ENCODE peak calls at places on chromosomes 5 and 9, in eight cellular contexts. K, D, R, A, I, J, H and Z are unnamed samples.

GRCh38 chr9:88218721-88219120 is 80.4 kb upstream of the SPATA31C2 start:
- DNase-seq in J (no peak), D (no peak), I (no peak), R (no peak), K (no peak), A (no peak), H (no peak), Z (no peak)

GRCh38 chr5:176524138-176524537 is 13.1 kb downstream of the RNF44 start:
- DNase-seq in I (no peak), A (no peak), D (no peak), J (no peak), H (no peak), K (no peak), R (no peak), Z (no peak)

GRCh38 chr9:94801685-94802084 is 75.2 kb downstream of the AOPEP start:
- DNase-seq in D (no peak), I (no peak), R (peak; percentile 86), K (no peak), H (no peak), A (no peak), J (no peak), Z (no peak)

GRCh38 chr5:55816342-55816741 is 34.8 kb upstream of the IL31RA start:
- DNase-seq in H (no peak), A (no peak), I (no peak), R (no peak), K (no peak), J (no peak), D (no peak), Z (no peak)

GRCh38 chr9:112074250-112075008 is 100.7 kb downstream of the SUSD1 start:
- DNase-seq in K (peak; percentile 80), I (peak; percentile 56), R (peak; percentile 93), J (peak; percentile 42), A (peak; percentile 54), D (no peak), H (peak; percentile 56), Z (peak; percentile 79)

GRCh38 chr5:165325201-165325600 is 1819.8 kb downstream of the MAT2B start:
- DNase-seq in H (no peak), K (no peak), I (no peak), A (no peak), D (no peak), R (peak; percentile 3), J (no peak), Z (no peak)

GRCh38 chr5:74122979-74123575 is 497.1 kb downstream of the ARHGEF28 start:
- DNase-seq in R (no peak), J (no peak), A (no peak), K (no peak), I (no peak), H (no peak), D (no peak), Z (no peak)

GRCh38 chr5:147805030-147805454 is 22.5 kb upstream of the JAKMIP2 start:
- DNase-seq in H (no peak), K (peak; percentile 12), J (no peak), A (peak; percentile 63), D (no peak), R (no peak), I (no peak), Z (no peak)

GRCh38 chr5:107949688-107950341 is 279.1 kb upstream of the EFNA5 start:
- DNase-seq in K (no peak), I (no peak), H (no peak), A (no peak), J (no peak), R (no peak), D (no peak), Z (no peak)

GRCh38 chr9:137278061-137278912 is 761 bp downstream of the TOR4A start:
- DNase-seq in J (no peak), H (no peak), A (no peak), I (no peak), D (no peak), R (no peak), K (no peak), Z (no peak)

GRCh38 chr9:119322137-119322695 is 47.0 kb downstream of the BRINP1 start:
- DNase-seq in A (no peak), J (no peak), H (peak; percentile 4), I (no peak), R (no peak), D (peak; percentile 91), K (peak; percentile 18), Z (peak; percentile 87)

GRCh38 chr5:171493646-171494393 is 74.4 kb downstream of the FGF18 start:
- DNase-seq in J (no peak), I (no peak), K (no peak), A (no peak), D (no peak), R (no peak), H (no peak), Z (no peak)

GRCh38 chr5:154063372-154063771 is 24.6 kb downstream of the MFAP3 start:
- DNase-seq in K (no peak), A (no peak), I (no peak), D (no peak), R (no peak), J (no peak), H (no peak), Z (no peak)